ENCODE peak calls at places on chromosomes 11 and 22, in nine cellular contexts. S is IMR-90, X is right lobe of liver, G is stomach, D is sigmoid colon, L is Peyer's patch, K is ovary, V is adrenal gland, M is endothelial cell of umbilical vein. O is an unnamed sample.

GRCh38 chr11:93741882-93742226 is 382 bp downstream of the C11orf54 start:
- DNase-seq in S (peak), X (peak), G (peak), D (peak), L (peak), K (no peak), V (peak), M (no peak), O (no peak)

GRCh38 chr11:119782021-119782420 is 53.0 kb upstream of the NECTIN1 start:
- DNase-seq in S (no peak), X (peak), G (no peak), D (no peak), L (no peak), K (no peak), V (no peak), M (no peak), O (no peak)

GRCh38 chr11:22780914-22781593 is 48.5 kb downstream of the SVIP start:
- DNase-seq in S (no peak), X (no peak), G (no peak), D (no peak), L (no peak), K (no peak), V (no peak), M (no peak), O (no peak)

GRCh38 chr11:68498313-68498712 is 37.8 kb downstream of the PPP6R3 start:
- DNase-seq in S (no peak), X (no peak), G (peak), D (no peak), L (no peak), K (no peak), V (no peak), M (no peak), O (no peak)

GRCh38 chr11:92702771-92703170 is 266.7 kb upstream of the MTNR1B start:
- DNase-seq in S (peak), X (no peak), G (no peak), D (no peak), L (no peak), K (no peak), V (no peak), M (no peak), O (no peak)

GRCh38 chr11:55942785-55943392 is 6.7 kb upstream of the OR5I1 start:
- DNase-seq in S (peak), X (no peak), G (no peak), D (no peak), L (no peak), K (no peak), V (no peak), M (peak), O (no peak)

GRCh38 chr11:986270-986951 is 50.1 kb downstream of the MUC6 start:
- DNase-seq in S (no peak), X (no peak), G (peak), D (no peak), L (no peak), K (no peak), V (no peak), M (no peak), O (peak)

GRCh38 chr11:114440121-114440860 is 1.0 kb downstream of the REXO2 start:
- DNase-seq in S (peak), X (no peak), G (no peak), D (no peak), L (no peak), K (no peak), V (no peak), M (no peak), O (no peak)

GRCh38 chr11:43823851-43824250 is 56.8 kb upstream of the ALKBH3 start:
- DNase-seq in S (no peak), X (no peak), G (no peak), D (no peak), L (no peak), K (no peak), V (no peak), M (no peak), O (no peak)

GRCh38 chr22:36862251-36863242 is 1.7 kb downstream of the NCF4 start:
- DNase-seq in S (no peak), X (no peak), G (peak), D (peak), L (peak), K (no peak), V (peak), M (no peak), O (peak)

GRCh38 chr11:91164452-91164822 is 941.6 kb upstream of the CHORDC1 start:
- DNase-seq in S (no peak), X (no peak), G (no peak), D (no peak), L (no peak), K (no peak), V (no peak), M (no peak), O (no peak)

GRCh38 chr11:57641426-57641825 is 8.3 kb downstream of the YPEL4 start:
- DNase-seq in S (peak), X (no peak), G (no peak), D (no peak), L (no peak), K (no peak), V (peak), M (peak), O (no peak)

GRCh38 chr22:49418943-49419342 is 408.7 kb downstream of the BRD1 start:
- DNase-seq in S (no peak), X (no peak), G (no peak), D (no peak), L (no peak), K (no peak), V (no peak), M (no peak), O (no peak)
- TF ChIP-seq POLR2A in S (no peak), X (no peak), G (no peak), D (no peak), L (no peak), K (no peak), V (no peak), M (no peak), O (no peak)

GRCh38 chr22:22230438-22230837 is 14.1 kb upstream of the VPREB1 start:
- DNase-seq in S (no peak), X (no peak), G (no peak), D (no peak), L (no peak), K (no peak), V (no peak), M (no peak), O (no peak)

GRCh38 chr22:22235564-22235963 is 9.0 kb upstream of the VPREB1 start:
- DNase-seq in S (no peak), X (no peak), G (no peak), D (no peak), L (peak), K (no peak), V (no peak), M (peak), O (no peak)

GRCh38 chr22:22229683-22230420 is 14.7 kb upstream of the VPREB1 start:
- DNase-seq in S (no peak), X (no peak), G (no peak), D (no peak), L (no peak), K (no peak), V (no peak), M (no peak), O (no peak)

GRCh38 chr22:22228921-22229320 is 15.7 kb upstream of the VPREB1 start:
- DNase-seq in S (no peak), X (no peak), G (no peak), D (no peak), L (no peak), K (no peak), V (no peak), M (no peak), O (peak)

DNA sequence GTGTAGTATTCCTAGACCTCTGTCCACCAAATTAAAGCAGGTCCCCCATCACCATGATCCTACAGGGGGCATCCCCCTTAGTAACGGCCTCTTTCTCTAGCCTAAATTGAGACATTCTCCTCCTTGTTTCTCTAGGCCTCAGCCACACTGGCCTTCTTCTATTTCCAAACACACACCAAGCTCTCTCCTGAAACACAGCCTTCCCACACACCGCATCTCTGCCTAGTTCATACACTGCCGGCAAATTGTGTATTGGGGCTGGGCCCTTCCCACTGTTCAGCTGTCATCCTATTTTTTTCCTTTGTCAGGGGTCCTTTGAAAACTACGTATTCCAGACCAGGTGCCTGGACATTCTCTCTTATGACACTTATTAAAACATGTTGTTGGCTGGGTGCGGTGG is 11.5 kb upstream of the VPREB1 start:
- DNase-seq in S (no peak), X (no peak), G (no peak), D (no peak), L (no peak), K (no peak), V (no peak), M (no peak), O (no peak)
- TF ChIP-seq CTCF in S (no peak), X (no peak), G (no peak), D (no peak), L (no peak), K (no peak), V (no peak), M (no peak), O (no peak)

GRCh38 chr11:60455531-60456042 is at the start of gene MS4A1:
- DNase-seq in S (no peak), X (no peak), G (no peak), D (no peak), L (peak), K (no peak), V (no peak), M (no peak), O (no peak)
- TF ChIP-seq POLR2A in S (no peak), X (no peak), G (no peak), D (no peak), L (no peak), K (no peak), V (no peak), M (no peak), O (no peak)

GRCh38 chr11:67400251-67400941 is 1.3 kb downstream of the PPP1CA start:
- DNase-seq in S (no peak), X (no peak), G (no peak), D (peak), L (peak), K (no peak), V (no peak), M (no peak), O (no peak)

GRCh38 chr11:67400942-67401494 is 640 bp downstream of the PPP1CA start:
- DNase-seq in S (no peak), X (no peak), G (no peak), D (peak), L (peak), K (no peak), V (no peak), M (no peak), O (no peak)

GRCh38 chr11:67404515-67405195 is 772 bp downstream of the TBC1D10C start:
- DNase-seq in S (no peak), X (no peak), G (no peak), D (no peak), L (peak), K (no peak), V (no peak), M (no peak), O (no peak)

GRCh38 chr11:67398661-67399563 is 2.7 kb downstream of the PPP1CA start:
- DNase-seq in S (no peak), X (no peak), G (no peak), D (no peak), L (no peak), K (no peak), V (no peak), M (no peak), O (no peak)

GRCh38 chr11:67401495-67402191 is at the start of gene PPP1CA:
- DNase-seq in S (peak), X (peak), G (peak), D (peak), L (peak), K (peak), V (peak), M (peak), O (peak)
- TF ChIP-seq CTCF in S (peak), X (peak), G (no peak), D (peak), L (peak), K (peak), V (peak), M (peak), O (no peak)

GRCh38 chr11:125591659-125592304 is 870 bp upstream of the STT3A start:
- DNase-seq in S (peak), X (peak), G (peak), D (peak), L (peak), K (peak), V (peak), M (peak), O (peak)

GRCh38 chr11:125594958-125595357 is 2.3 kb downstream of the STT3A start:
- DNase-seq in S (no peak), X (no peak), G (no peak), D (no peak), L (no peak), K (no peak), V (no peak), M (no peak), O (no peak)

GRCh38 chr11:125593113-125593761 is 585 bp downstream of the STT3A start:
- DNase-seq in S (peak), X (no peak), G (no peak), D (no peak), L (no peak), K (no peak), V (no peak), M (no peak), O (no peak)

GRCh38 chr11:125588505-125588904 is 4.1 kb upstream of the STT3A start:
- DNase-seq in S (peak), X (no peak), G (no peak), D (no peak), L (no peak), K (no peak), V (no peak), M (peak), O (no peak)

GRCh38 chr11:125592305-125593112 is at the start of gene STT3A:
- DNase-seq in S (peak), X (peak), G (peak), D (peak), L (peak), K (peak), V (peak), M (peak), O (peak)
- TF ChIP-seq POLR2A in S (peak), X (peak), G (no peak), D (peak), L (peak), K (peak), V (peak), M (peak), O (no peak)

GRCh38 chr11:129333873-129334272 is 41.8 kb upstream of the BARX2 start:
- DNase-seq in S (no peak), X (no peak), G (no peak), D (no peak), L (no peak), K (no peak), V (no peak), M (no peak), O (no peak)
- TF ChIP-seq CTCF in S (no peak), X (no peak), G (no peak), D (no peak), L (no peak), K (no peak), V (no peak), M (no peak), O (no peak)

GRCh38 chr11:78417175-78417887 is at the start of gene GAB2:
- DNase-seq in S (no peak), X (peak), G (peak), D (no peak), L (peak), K (peak), V (no peak), M (peak), O (no peak)
- TF ChIP-seq POLR2A in S (no peak), X (no peak), G (no peak), D (no peak), L (no peak), K (no peak), V (no peak), M (peak), O (no peak)

DNA sequence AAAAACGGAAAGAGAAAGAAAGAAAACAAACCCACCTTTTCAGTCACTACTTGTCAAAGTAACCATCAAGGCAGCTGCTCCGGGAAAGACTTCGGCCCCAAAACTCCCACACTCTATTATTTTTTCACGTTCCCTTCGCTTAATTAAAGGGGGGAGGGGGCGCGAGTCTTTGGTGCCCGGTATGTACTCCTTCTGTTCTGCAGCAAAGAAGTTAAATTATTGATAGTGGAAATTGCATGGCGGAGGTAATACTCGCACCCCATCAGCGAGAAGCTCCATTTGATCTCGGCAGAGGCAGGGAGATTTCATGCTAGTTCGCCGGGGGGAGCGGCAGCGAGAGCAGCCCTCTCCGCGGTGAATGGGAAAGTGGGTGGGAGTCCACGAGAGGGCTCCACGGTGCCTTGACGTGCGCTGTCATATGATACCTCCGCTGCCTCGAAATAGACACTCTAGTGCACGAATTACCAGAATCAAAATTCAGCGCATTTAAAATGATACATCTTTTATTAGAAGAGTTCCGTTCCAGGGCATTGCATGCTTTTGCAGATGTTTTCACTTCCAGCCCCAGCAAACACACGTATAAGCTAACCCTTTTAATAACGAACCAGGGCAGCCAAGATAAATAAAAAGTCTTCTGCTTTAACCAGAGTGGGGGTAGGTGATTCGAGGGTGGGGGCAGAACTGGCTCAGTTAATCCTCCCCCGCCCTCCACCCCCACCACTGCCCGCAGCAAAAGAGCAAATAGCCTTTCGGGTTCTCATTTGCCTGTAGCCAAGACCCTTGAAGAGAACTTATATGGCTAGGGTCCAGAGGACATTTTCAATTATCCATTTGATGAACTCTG is 1.2 kb upstream of the BDNF start:
- DNase-seq in S (peak), X (no peak), G (no peak), D (no peak), L (no peak), K (peak), V (peak), M (peak), O (peak)
- TF ChIP-seq CTCF in S (peak), X (no peak), G (no peak), D (no peak), L (no peak), K (no peak), V (no peak), M (peak), O (no peak)

O was measured in lower leg skin.